ENCODE peak calls at places on chromosomes 4 and X, in six cellular contexts. One of them, this sample, is unnamed.

GRCh38 chrX:132614297-132614696 is 125.5 kb upstream of the MBNL3 start:
- DNase-seq in fibroblast of lung: peak
- DNase-seq in IMR-90: no peak
- DNase-seq in colonic mucosa: no peak
- DNase-seq in kidney: no peak
- DNase-seq in PC-3: peak
- DNase-seq in this sample: no peak

GRCh38 chr4:87904627-87905026 is 70.9 kb upstream of the SPP1 start:
- DNase-seq in colonic mucosa: no peak
- DNase-seq in kidney: no peak
- DNase-seq in IMR-90: no peak
- DNase-seq in PC-3: no peak
- DNase-seq in fibroblast of lung: no peak
- DNase-seq in this sample: no peak

GRCh38 chrX:24014388-24015018 is 12.5 kb downstream of the KLHL15 start:
- DNase-seq in fibroblast of lung: no peak
- DNase-seq in IMR-90: peak
- DNase-seq in kidney: no peak
- DNase-seq in PC-3: no peak
- DNase-seq in colonic mucosa: no peak
- DNase-seq in this sample: no peak

GRCh38 chrX:136021903-136022302 is 36.7 kb downstream of the SLC9A6 start:
- DNase-seq in IMR-90: no peak
- DNase-seq in fibroblast of lung: no peak
- DNase-seq in colonic mucosa: no peak
- DNase-seq in kidney: no peak
- DNase-seq in PC-3: no peak
- DNase-seq in this sample: no peak

GRCh38 chr4:84837751-84838150 is 128.7 kb downstream of the WDFY3 start:
- DNase-seq in kidney: no peak
- DNase-seq in PC-3: no peak
- DNase-seq in fibroblast of lung: no peak
- DNase-seq in colonic mucosa: no peak
- DNase-seq in IMR-90: peak
- DNase-seq in this sample: no peak

GRCh38 chrX:54419559-54420302 is 20.5 kb upstream of the TSR2 start:
- DNase-seq in colonic mucosa: no peak
- DNase-seq in IMR-90: no peak
- DNase-seq in fibroblast of lung: no peak
- DNase-seq in kidney: no peak
- DNase-seq in PC-3: no peak
- DNase-seq in this sample: no peak

GRCh38 chr4:145827885-145828284 is 110.7 kb downstream of the ZNF827 start:
- DNase-seq in PC-3: no peak
- DNase-seq in kidney: no peak
- DNase-seq in IMR-90: no peak
- DNase-seq in fibroblast of lung: no peak
- DNase-seq in colonic mucosa: no peak
- DNase-seq in this sample: no peak

GRCh38 chr4:120163895-120164294 is 97.2 kb upstream of the MAD2L1 start:
- DNase-seq in kidney: no peak
- DNase-seq in fibroblast of lung: no peak
- DNase-seq in PC-3: no peak
- DNase-seq in IMR-90: no peak
- DNase-seq in colonic mucosa: no peak
- DNase-seq in this sample: no peak

GRCh38 chr4:114384629-114385028 is 214.0 kb upstream of the UGT8 start:
- DNase-seq in IMR-90: peak
- DNase-seq in colonic mucosa: no peak
- DNase-seq in kidney: no peak
- DNase-seq in PC-3: peak
- DNase-seq in fibroblast of lung: peak
- DNase-seq in this sample: peak

GRCh38 chr4:41418444-41418843 is 119.5 kb upstream of the LIMCH1 start:
- DNase-seq in IMR-90: peak
- DNase-seq in kidney: peak
- DNase-seq in colonic mucosa: no peak
- DNase-seq in fibroblast of lung: peak
- DNase-seq in PC-3: peak
- DNase-seq in this sample: no peak
- H3K4me3 ChIP-seq in IMR-90: no peak
- H3K4me3 ChIP-seq in kidney: no peak
- H3K4me3 ChIP-seq in colonic mucosa: no peak
- H3K4me3 ChIP-seq in fibroblast of lung: no peak
- H3K4me3 ChIP-seq in PC-3: peak
- H3K4me3 ChIP-seq in this sample: no peak

GRCh38 chrX:118226060-118226428 is 109.4 kb upstream of the KLHL13 start:
- DNase-seq in fibroblast of lung: no peak
- DNase-seq in kidney: no peak
- DNase-seq in PC-3: peak
- DNase-seq in IMR-90: no peak
- DNase-seq in colonic mucosa: no peak
- DNase-seq in this sample: no peak
- TF ChIP-seq CTCF in fibroblast of lung: peak
- TF ChIP-seq CTCF in kidney: peak
- TF ChIP-seq CTCF in PC-3: peak
- TF ChIP-seq CTCF in IMR-90: peak
- TF ChIP-seq CTCF in colonic mucosa: peak
- TF ChIP-seq CTCF in this sample: no peak

GRCh38 chr4:98544818-98545399 is 113.5 kb downstream of the TSPAN5 start:
- DNase-seq in IMR-90: no peak
- DNase-seq in fibroblast of lung: no peak
- DNase-seq in PC-3: no peak
- DNase-seq in kidney: no peak
- DNase-seq in colonic mucosa: no peak
- DNase-seq in this sample: no peak

GRCh38 chr4:98542011-98542410 is 116.4 kb downstream of the TSPAN5 start:
- DNase-seq in IMR-90: no peak
- DNase-seq in colonic mucosa: no peak
- DNase-seq in fibroblast of lung: no peak
- DNase-seq in PC-3: peak
- DNase-seq in kidney: no peak
- DNase-seq in this sample: no peak

GRCh38 chr4:98544141-98544817 is 114.1 kb downstream of the TSPAN5 start:
- DNase-seq in kidney: no peak
- DNase-seq in PC-3: no peak
- DNase-seq in IMR-90: no peak
- DNase-seq in colonic mucosa: no peak
- DNase-seq in fibroblast of lung: no peak
- DNase-seq in this sample: no peak

GRCh38 chr4:98546910-98547544 is 111.4 kb downstream of the TSPAN5 start:
- DNase-seq in fibroblast of lung: peak
- DNase-seq in colonic mucosa: no peak
- DNase-seq in PC-3: no peak
- DNase-seq in kidney: no peak
- DNase-seq in IMR-90: peak
- DNase-seq in this sample: no peak
- H3K9ac ChIP-seq in fibroblast of lung: peak
- H3K9ac ChIP-seq in colonic mucosa: no peak
- H3K9ac ChIP-seq in PC-3: no peak
- H3K9ac ChIP-seq in kidney: no peak
- H3K9ac ChIP-seq in IMR-90: peak
- H3K9ac ChIP-seq in this sample: no peak

GRCh38 chr4:74948279-74948678 is 15.4 kb downstream of the PARM1 start:
- DNase-seq in IMR-90: no peak
- DNase-seq in fibroblast of lung: no peak
- DNase-seq in colonic mucosa: peak
- DNase-seq in kidney: no peak
- DNase-seq in PC-3: no peak
- DNase-seq in this sample: no peak
- H3K4me3 ChIP-seq in IMR-90: no peak
- H3K4me3 ChIP-seq in fibroblast of lung: no peak
- H3K4me3 ChIP-seq in colonic mucosa: no peak
- H3K4me3 ChIP-seq in kidney: no peak
- H3K4me3 ChIP-seq in PC-3: no peak
- H3K4me3 ChIP-seq in this sample: no peak

GRCh38 chrX:28586891-28587635 is at the start of gene IL1RAPL1:
- DNase-seq in PC-3: peak
- DNase-seq in colonic mucosa: no peak
- DNase-seq in fibroblast of lung: peak
- DNase-seq in IMR-90: peak
- DNase-seq in kidney: no peak
- DNase-seq in this sample: no peak
- TF ChIP-seq CTCF in PC-3: peak
- TF ChIP-seq CTCF in colonic mucosa: no peak
- TF ChIP-seq CTCF in fibroblast of lung: peak
- TF ChIP-seq CTCF in IMR-90: peak
- TF ChIP-seq CTCF in kidney: peak
- TF ChIP-seq CTCF in this sample: peak

GRCh38 chr4:73421708-73422457 is 14.1 kb upstream of the AFP start:
- DNase-seq in fibroblast of lung: no peak
- DNase-seq in kidney: no peak
- DNase-seq in PC-3: no peak
- DNase-seq in IMR-90: no peak
- DNase-seq in colonic mucosa: no peak
- DNase-seq in this sample: no peak
- H3K9ac ChIP-seq in fibroblast of lung: no peak
- H3K9ac ChIP-seq in kidney: no peak
- H3K9ac ChIP-seq in PC-3: no peak
- H3K9ac ChIP-seq in IMR-90: no peak
- H3K9ac ChIP-seq in colonic mucosa: no peak
- H3K9ac ChIP-seq in this sample: no peak

GRCh38 chr4:168685136-168685535 is 188.3 kb downstream of the PALLD start:
- DNase-seq in fibroblast of lung: no peak
- DNase-seq in kidney: no peak
- DNase-seq in IMR-90: no peak
- DNase-seq in PC-3: no peak
- DNase-seq in colonic mucosa: no peak
- DNase-seq in this sample: no peak
- H3K4me3 ChIP-seq in fibroblast of lung: no peak
- H3K4me3 ChIP-seq in kidney: no peak
- H3K4me3 ChIP-seq in IMR-90: no peak
- H3K4me3 ChIP-seq in PC-3: no peak
- H3K4me3 ChIP-seq in colonic mucosa: no peak
- H3K4me3 ChIP-seq in this sample: no peak

This sample was measured in HCT116.